ENCODE peak calls at places on chromosomes 12 and 14, in four cellular contexts. One of them, this sample, is unnamed.

GRCh38 chr12:53159195-53159834 is 21.2 kb upstream of the ZNF740 start:
- DNase-seq in SK-N-SH: peak; percentile 88
- DNase-seq in fibroblast of lung: peak; percentile 48
- DNase-seq in GM06990: peak; percentile 60
- DNase-seq in this sample: peak; percentile 99

GRCh38 chr12:132133952-132134652 is 10.0 kb downstream of the DDX51 start:
- DNase-seq in SK-N-SH: no peak
- DNase-seq in fibroblast of lung: no peak
- DNase-seq in GM06990: no peak
- DNase-seq in this sample: peak; percentile 74

GRCh38 chr12:116934908-116935698 is 24.4 kb downstream of the FBXW8 start:
- DNase-seq in SK-N-SH: no peak
- DNase-seq in fibroblast of lung: no peak
- DNase-seq in GM06990: no peak
- DNase-seq in this sample: no peak

GRCh38 chr12:20946732-20947131 is 136.2 kb downstream of the SLCO1B3 start:
- DNase-seq in SK-N-SH: peak; percentile 5
- DNase-seq in fibroblast of lung: peak; percentile 1
- DNase-seq in GM06990: no peak
- DNase-seq in this sample: peak; percentile 83

GRCh38 chr12:113244015-113244983 is 23.0 kb downstream of the TPCN1 start:
- DNase-seq in SK-N-SH: peak; percentile 56
- DNase-seq in fibroblast of lung: no peak
- DNase-seq in GM06990: no peak
- DNase-seq in this sample: peak; percentile 53

GRCh38 chr12:20489645-20490044 is 121.3 kb downstream of the PDE3A start:
- DNase-seq in SK-N-SH: peak; percentile 22
- DNase-seq in fibroblast of lung: peak; percentile 35
- DNase-seq in GM06990: no peak
- DNase-seq in this sample: no peak

GRCh38 chr14:54976316-54976715 is 50.6 kb downstream of the WDHD1 start:
- DNase-seq in SK-N-SH: no peak
- DNase-seq in fibroblast of lung: peak; percentile 90
- DNase-seq in GM06990: no peak
- DNase-seq in this sample: no peak

GRCh38 chr12:93773122-93773871 is 96.1 kb downstream of the CRADD start:
- DNase-seq in SK-N-SH: no peak
- DNase-seq in fibroblast of lung: peak; percentile 70
- DNase-seq in GM06990: no peak
- DNase-seq in this sample: no peak

GRCh38 chr14:91888641-91889476 is 21.5 kb upstream of the TC2N start:
- DNase-seq in SK-N-SH: no peak
- DNase-seq in fibroblast of lung: peak; percentile 28
- DNase-seq in GM06990: no peak
- DNase-seq in this sample: no peak

GRCh38 chr12:49974231-49974675 is 1.5 kb downstream of the AQP6 start:
- DNase-seq in SK-N-SH: peak; percentile 88
- DNase-seq in fibroblast of lung: peak; percentile 51
- DNase-seq in GM06990: no peak
- DNase-seq in this sample: peak; percentile 84

GRCh38 chr14:59360923-59361794 is 104.0 kb downstream of the GPR135 start:
- DNase-seq in SK-N-SH: peak; percentile 62
- DNase-seq in fibroblast of lung: peak; percentile 92
- DNase-seq in GM06990: no peak
- DNase-seq in this sample: peak; percentile 63

GRCh38 chr14:56342419-56342901 is 224.2 kb downstream of the PELI2 start:
- DNase-seq in SK-N-SH: no peak
- DNase-seq in fibroblast of lung: peak; percentile 83
- DNase-seq in GM06990: no peak
- DNase-seq in this sample: no peak

GRCh38 chr14:99514552-99515300 is 33.5 kb downstream of the CCNK start:
- DNase-seq in SK-N-SH: peak; percentile 14
- DNase-seq in fibroblast of lung: no peak
- DNase-seq in GM06990: no peak
- DNase-seq in this sample: no peak

GRCh38 chr14:32682219-32682618 is 256.5 kb upstream of the NPAS3 start:
- DNase-seq in SK-N-SH: no peak
- DNase-seq in fibroblast of lung: peak; percentile 22
- DNase-seq in GM06990: no peak
- DNase-seq in this sample: no peak

GRCh38 chr14:56195727-56196126 is 77.5 kb downstream of the PELI2 start:
- DNase-seq in SK-N-SH: no peak
- DNase-seq in fibroblast of lung: peak; percentile 83
- DNase-seq in GM06990: peak; percentile 43
- DNase-seq in this sample: no peak

GRCh38 chr12:88775742-88776151 is 195.5 kb upstream of the KITLG start:
- DNase-seq in SK-N-SH: no peak
- DNase-seq in fibroblast of lung: no peak
- DNase-seq in GM06990: no peak
- DNase-seq in this sample: no peak

GRCh38 chr12:103798586-103798985 is 42.4 kb downstream of the NT5DC3 start:
- DNase-seq in SK-N-SH: no peak
- DNase-seq in fibroblast of lung: no peak
- DNase-seq in GM06990: no peak
- DNase-seq in this sample: peak; percentile 32
- H3K36me3 ChIP-seq in SK-N-SH: peaks cover 20% of the 10 kb centered on the region
- H3K36me3 ChIP-seq in fibroblast of lung: peaks cover 2% of the 10 kb centered on the region
- H3K36me3 ChIP-seq in GM06990: no peaks in the 10 kb centered on the region
- H3K36me3 ChIP-seq in this sample: peaks cover 83% of the 10 kb centered on the region

DNA sequence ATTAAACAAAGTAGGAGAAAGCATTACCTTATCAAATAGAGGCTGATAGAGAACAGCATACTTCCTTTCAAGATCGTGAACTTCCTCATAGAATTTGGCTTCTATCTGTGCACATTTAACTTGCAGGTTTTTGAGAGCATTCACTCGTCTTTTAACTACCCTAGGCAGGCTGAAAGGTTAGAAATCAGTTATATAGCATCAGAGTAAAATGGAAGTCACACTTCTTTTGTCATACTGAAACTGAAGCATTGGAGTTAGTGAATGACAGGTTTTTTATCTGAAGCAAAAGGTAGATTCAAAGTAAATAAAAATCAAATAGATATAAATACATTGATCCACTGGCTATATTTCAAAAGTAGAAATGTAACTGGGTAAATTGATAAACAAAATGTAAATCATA is 24.4 kb downstream of the NAP1L1 start:
- DNase-seq in SK-N-SH: no peak
- DNase-seq in fibroblast of lung: no peak
- DNase-seq in GM06990: no peak
- DNase-seq in this sample: no peak
- H3K36me3 ChIP-seq in SK-N-SH: peaks cover 72% of the 10 kb centered on the region
- H3K36me3 ChIP-seq in fibroblast of lung: peaks cover 9% of the 10 kb centered on the region
- H3K36me3 ChIP-seq in GM06990: peaks cover 11% of the 10 kb centered on the region
- H3K36me3 ChIP-seq in this sample: peaks cover 95% of the 10 kb centered on the region

DNA sequence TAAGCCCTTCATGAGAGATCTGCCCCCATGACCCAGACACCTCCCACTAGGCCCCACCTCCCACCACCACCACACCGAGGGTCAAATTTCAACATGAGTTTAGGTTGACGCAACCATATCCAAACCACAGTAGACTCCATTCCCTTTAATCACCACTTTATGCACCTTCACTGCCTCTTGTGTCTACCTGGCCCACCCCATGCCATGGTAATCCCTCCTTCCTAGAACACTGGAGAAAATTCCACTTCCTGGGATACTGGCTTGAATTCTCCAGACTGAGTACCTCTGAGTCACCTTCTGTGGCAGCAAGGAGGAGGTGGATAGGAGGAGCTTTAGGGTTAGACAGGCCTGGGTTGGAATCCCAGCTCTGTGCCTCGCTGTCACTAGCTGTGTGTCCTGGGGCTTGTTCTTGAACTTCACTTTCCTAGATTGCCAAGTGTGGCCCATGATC is 26.1 kb upstream of the CIPC start:
- DNase-seq in SK-N-SH: no peak
- DNase-seq in fibroblast of lung: peak; percentile 61
- DNase-seq in GM06990: no peak
- DNase-seq in this sample: peak; percentile 63
- H3K36me3 ChIP-seq in SK-N-SH: no peaks in the 10 kb centered on the region
- H3K36me3 ChIP-seq in fibroblast of lung: no peaks in the 10 kb centered on the region
- H3K36me3 ChIP-seq in GM06990: no peaks in the 10 kb centered on the region
- H3K36me3 ChIP-seq in this sample: no peaks in the 10 kb centered on the region

DNA sequence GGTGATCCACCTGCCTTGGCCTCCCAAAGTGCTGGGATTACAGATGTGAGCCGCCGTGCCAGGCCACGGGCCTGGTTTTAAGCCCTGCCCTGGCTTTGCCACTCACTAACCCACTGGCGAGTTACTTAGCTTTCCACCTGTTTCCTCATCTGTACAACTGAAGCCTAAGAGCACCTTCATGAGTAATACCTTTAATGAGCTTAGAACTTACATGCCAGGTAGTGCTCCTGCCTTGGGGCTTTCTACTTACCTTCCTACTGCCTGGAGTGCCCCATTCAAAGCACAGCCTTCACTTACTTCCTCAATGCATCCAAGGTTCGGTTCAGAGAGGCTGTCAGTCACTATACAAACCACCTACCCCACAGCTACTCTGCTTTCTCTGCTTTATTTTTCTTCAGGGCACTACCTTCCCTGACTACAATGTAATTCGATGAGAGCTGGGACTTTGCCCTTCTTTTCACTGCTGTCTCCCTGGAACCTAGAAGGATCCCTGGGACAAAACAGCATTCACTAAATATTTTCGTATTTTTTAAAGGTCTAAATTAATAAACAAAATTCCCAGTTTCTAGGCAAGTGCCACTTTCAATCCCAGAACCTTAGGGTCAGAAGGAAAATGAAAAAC is 13.8 kb downstream of the ZCCHC8 start:
- DNase-seq in SK-N-SH: no peak
- DNase-seq in fibroblast of lung: no peak
- DNase-seq in GM06990: no peak
- DNase-seq in this sample: no peak
- H3K36me3 ChIP-seq in SK-N-SH: peaks cover 48% of the 10 kb centered on the region
- H3K36me3 ChIP-seq in fibroblast of lung: peaks cover 8% of the 10 kb centered on the region
- H3K36me3 ChIP-seq in GM06990: peaks cover 22% of the 10 kb centered on the region
- H3K36me3 ChIP-seq in this sample: peaks cover 82% of the 10 kb centered on the region

GRCh38 chr12:124396544-124397398 is 101.9 kb downstream of the RFLNA start:
- DNase-seq in SK-N-SH: peak; percentile 57
- DNase-seq in fibroblast of lung: no peak
- DNase-seq in GM06990: no peak
- DNase-seq in this sample: no peak
- H3K36me3 ChIP-seq in SK-N-SH: peaks cover 51% of the 10 kb centered on the region
- H3K36me3 ChIP-seq in fibroblast of lung: peaks cover 5% of the 10 kb centered on the region
- H3K36me3 ChIP-seq in GM06990: peaks cover 49% of the 10 kb centered on the region
- H3K36me3 ChIP-seq in this sample: peaks cover 41% of the 10 kb centered on the region